ENCODE peak calls at places on chromosomes 16 and 17, in seven cellular contexts. B, W, Z, L, A, F and J are unnamed samples.

GRCh38 chr16:28494141-28494851 is at the start of gene APOBR:
- DNase-seq in B (peak), W (peak), Z (peak), L (peak), A (no peak), F (no peak), J (no peak)

GRCh38 chr16:12177643-12178042 is 201.1 kb downstream of the SNX29 start:
- DNase-seq in B (no peak), W (no peak), Z (no peak), L (no peak), A (no peak), F (no peak), J (no peak)

GRCh38 chr16:56354746-56355145 is 70.6 kb downstream of the AMFR start:
- DNase-seq in B (no peak), W (no peak), Z (no peak), L (no peak), A (no peak), F (no peak), J (no peak)

GRCh38 chr16:3618782-3619166 is 7.4 kb upstream of the SLX4 start:
- DNase-seq in B (no peak), W (no peak), Z (no peak), L (no peak), A (no peak), F (no peak), J (no peak)

GRCh38 chr17:73770115-73770848 is 126.0 kb upstream of the SDK2 start:
- DNase-seq in B (no peak), W (no peak), Z (no peak), L (no peak), A (peak), F (peak), J (peak)

GRCh38 chr17:49106366-49107210 is 26.0 kb upstream of the B4GALNT2 start:
- DNase-seq in B (no peak), W (no peak), Z (no peak), L (no peak), A (peak), F (no peak), J (peak)

GRCh38 chr17:9370464-9370863 is 205.2 kb downstream of the STX8 start:
- DNase-seq in B (no peak), W (no peak), Z (no peak), L (no peak), A (peak), F (no peak), J (no peak)

GRCh38 chr17:42760652-42761581 is at the start of gene RAMP2:
- DNase-seq in B (no peak), W (no peak), Z (no peak), L (no peak), A (no peak), F (no peak), J (no peak)

GRCh38 chr16:30741461-30741914 is 6.7 kb upstream of the PHKG2 start:
- DNase-seq in B (no peak), W (no peak), Z (no peak), L (no peak), A (peak), F (no peak), J (peak)

GRCh38 chr17:949623-950338 is 29.8 kb downstream of the NXN start:
- DNase-seq in B (no peak), W (no peak), Z (no peak), L (no peak), A (no peak), F (no peak), J (no peak)

GRCh38 chr17:1344521-1344920 is 55.5 kb downstream of the YWHAE start:
- DNase-seq in B (no peak), W (no peak), Z (no peak), L (no peak), A (no peak), F (no peak), J (no peak)

GRCh38 chr17:82544431-82545070 is 25.0 kb downstream of the FOXK2 start:
- DNase-seq in B (no peak), W (no peak), Z (no peak), L (no peak), A (no peak), F (no peak), J (no peak)

GRCh38 chr17:37483311-37484039 is 6.2 kb upstream of the DUSP14 start:
- DNase-seq in B (no peak), W (no peak), Z (no peak), L (no peak), A (peak), F (no peak), J (peak)

GRCh38 chr16:57271867-57272495 is 12.5 kb downstream of the PLLP start:
- DNase-seq in B (no peak), W (no peak), Z (no peak), L (no peak), A (no peak), F (no peak), J (no peak)

GRCh38 chr17:6648181-6648580 is 3.2 kb downstream of the MED31 start:
- DNase-seq in B (peak), W (no peak), Z (no peak), L (no peak), A (no peak), F (no peak), J (no peak)

GRCh38 chr16:67150058-67150832 is 553 bp downstream of the B3GNT9 start:
- DNase-seq in B (no peak), W (no peak), Z (no peak), L (no peak), A (no peak), F (no peak), J (peak)

GRCh38 chr16:69169051-69169450 is 17.9 kb upstream of the SNTB2 start:
- DNase-seq in B (no peak), W (no peak), Z (no peak), L (no peak), A (no peak), F (no peak), J (no peak)

GRCh38 chr16:85574672-85575475 is 38.2 kb upstream of the GSE1 start:
- DNase-seq in B (no peak), W (no peak), Z (no peak), L (no peak), A (no peak), F (no peak), J (no peak)

GRCh38 chr16:7025616-7026190 is 306.9 kb upstream of the RBFOX1 start:
- DNase-seq in B (peak), W (no peak), Z (no peak), L (peak), A (peak), F (peak), J (peak)

GRCh38 chr16:86707171-86707570 is 128.8 kb downstream of the FOXL1 start:
- DNase-seq in B (no peak), W (no peak), Z (no peak), L (no peak), A (no peak), F (no peak), J (no peak)

GRCh38 chr17:40552806-40553693 is 12.2 kb downstream of the CCR7 start:
- DNase-seq in B (no peak), W (no peak), Z (no peak), L (no peak), A (no peak), F (no peak), J (no peak)

GRCh38 chr16:64455275-64455674 is 666.6 kb downstream of the CDH11 start:
- DNase-seq in B (no peak), W (no peak), Z (no peak), L (no peak), A (peak), F (no peak), J (no peak)

GRCh38 chr17:67217446-67217845 is 27.6 kb downstream of the HELZ start:
- DNase-seq in B (no peak), W (no peak), Z (no peak), L (no peak), A (no peak), F (no peak), J (no peak)